ENCODE peak calls at places on chromosomes 2 and 18, in seven cellular contexts. L is body of pancreas, E is breast epithelium, R is adrenal gland, N is esophagus muscularis mucosa, C is H1, D is HepG2. B is an unnamed sample.

GRCh38 chr2:40095003-40095402 is 315.9 kb upstream of the THUMPD2 start:
- DNase-seq in R (no peak), L (no peak), C (no peak), N (no peak), E (no peak), D (no peak), B (no peak)

GRCh38 chr2:119721462-119721861 is 38.3 kb upstream of the PTPN4 start:
- DNase-seq in C (no peak), N (no peak), R (no peak), E (no peak), L (peak; percentile 10), D (peak; percentile 33), B (no peak)

GRCh38 chr2:68936889-68937288 is 15.8 kb downstream of the GKN2 start:
- DNase-seq in R (no peak), E (no peak), D (no peak), N (peak; percentile 62), C (no peak), L (no peak), B (no peak)

GRCh38 chr2:119674711-119675500 is 4.1 kb upstream of the TMEM177 start:
- DNase-seq in C (no peak), D (no peak), L (no peak), R (no peak), E (no peak), N (no peak), B (no peak)

GRCh38 chr2:219362524-219363164 is 25.1 kb downstream of the DNPEP start:
- DNase-seq in L (peak; percentile 39), E (no peak), N (no peak), R (peak; percentile 67), D (no peak), C (no peak), B (peak; percentile 43)

GRCh38 chr2:96895032-96895708 is 25.3 kb upstream of the SEMA4C start:
- DNase-seq in E (no peak), L (no peak), N (no peak), D (no peak), C (no peak), R (no peak), B (no peak)

GRCh38 chr2:1731512-1731962 is 12.8 kb downstream of the PXDN start:
- DNase-seq in C (no peak), R (no peak), D (no peak), N (no peak), L (no peak), E (no peak), B (no peak)

GRCh38 chr18:10591891-10592290 is 66.1 kb downstream of the NAPG start:
- DNase-seq in L (no peak), R (no peak), N (peak; percentile 42), D (no peak), C (no peak), E (no peak), B (no peak)

GRCh38 chr2:85868837-85869236 is 20.0 kb downstream of the ST3GAL5 start:
- DNase-seq in R (no peak), C (no peak), E (no peak), N (no peak), D (no peak), L (no peak), B (no peak)

GRCh38 chr2:131064589-131065232 is 28.5 kb downstream of the FAM168B start:
- DNase-seq in D (no peak), E (no peak), L (no peak), C (no peak), N (no peak), R (no peak), B (no peak)

GRCh38 chr2:200324362-200324761 is 17.9 kb downstream of the SPATS2L start:
- DNase-seq in R (no peak), C (no peak), E (no peak), L (no peak), N (no peak), D (no peak), B (no peak)

GRCh38 chr2:203934006-203934632 is 2.4 kb upstream of the ICOS start:
- DNase-seq in N (no peak), L (no peak), E (no peak), R (no peak), C (no peak), D (no peak), B (no peak)

GRCh38 chr2:33059452-33060156 is 112.9 kb downstream of the LTBP1 start:
- DNase-seq in D (no peak), R (no peak), L (peak; percentile 17), N (no peak), C (no peak), E (no peak), B (no peak)

GRCh38 chr18:46946656-46947282 is 29.4 kb downstream of the KATNAL2 start:
- DNase-seq in R (peak; percentile 86), E (peak; percentile 88), L (peak; percentile 89), N (peak; percentile 94), C (peak; percentile 59), D (no peak), B (peak; percentile 68)

GRCh38 chr2:169933124-169933711 is 106.0 kb downstream of the UBR3 start:
- DNase-seq in R (no peak), N (no peak), C (no peak), L (no peak), E (no peak), D (peak; percentile 46), B (no peak)

GRCh38 chr2:98509542-98510321 is 65.1 kb downstream of the INPP4A start:
- DNase-seq in D (no peak), E (no peak), C (no peak), L (no peak), R (no peak), N (peak; percentile 60), B (no peak)

GRCh38 chr2:61504949-61505348 is 33.2 kb downstream of the XPO1 start:
- DNase-seq in L (no peak), R (no peak), E (no peak), C (no peak), N (no peak), D (no peak), B (no peak)

GRCh38 chr18:34592961-34593382 is 117.1 kb upstream of the DTNA start:
- DNase-seq in C (no peak), D (no peak), E (peak; percentile 55), R (peak; percentile 61), N (no peak), L (peak; percentile 75), B (peak; percentile 33)

GRCh38 chr2:238847841-238848565 is at the start of gene TWIST2:
- DNase-seq in E (no peak), L (peak; percentile 34), C (no peak), D (no peak), N (peak; percentile 94), R (peak; percentile 46), B (peak; percentile 92)

GRCh38 chr2:88331239-88331638 is 121.3 kb downstream of the FOXI3 start:
- DNase-seq in L (no peak), N (no peak), D (no peak), E (no peak), C (no peak), R (no peak), B (no peak)

GRCh38 chr18:51074605-51075004 is 44.6 kb downstream of the SMAD4 start:
- DNase-seq in R (no peak), C (no peak), N (no peak), E (no peak), D (no peak), L (no peak), B (no peak)

GRCh38 chr2:46459694-46460093 is 19.7 kb upstream of the TMEM247 start:
- DNase-seq in E (no peak), L (no peak), N (no peak), R (no peak), C (no peak), D (no peak), B (no peak)
- TF ChIP-seq POLR2A in E (no peak), L (no peak), N (no peak), R (no peak), C (no peak), D (no peak), B (no peak)

DNA sequence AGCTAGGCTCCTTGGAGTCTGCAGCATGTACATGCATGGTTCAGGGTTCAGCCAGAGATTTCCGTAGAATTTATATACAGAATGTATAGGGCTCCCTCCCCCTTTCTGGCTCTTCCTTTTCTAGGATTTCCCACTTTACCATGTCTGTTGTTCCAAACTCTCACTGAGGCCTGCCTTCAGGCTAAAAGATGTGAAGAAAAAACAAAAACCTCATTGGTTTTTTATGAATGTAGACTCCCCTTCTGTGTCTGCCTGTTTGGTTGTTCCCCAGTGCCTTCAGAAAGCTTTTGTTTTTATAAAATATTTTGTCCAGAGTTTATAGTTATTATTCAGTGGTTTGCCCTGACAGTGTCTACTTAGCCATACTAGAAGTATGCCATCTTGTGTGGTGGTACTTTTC is 3.6 kb downstream of the NDUFV2 start:
- DNase-seq in N (no peak), D (peak; percentile 41), E (no peak), L (no peak), C (no peak), R (no peak), B (no peak)
- H3K4me3 ChIP-seq in N (peak overlapping the region; percentile 61), D (peak overlapping the region; percentile 71), E (no peak overlapping the region), L (no peak overlapping the region), C (peak overlapping the region; percentile 8), R (peak overlapping the region; percentile 85), B (no peak overlapping the region)

GRCh38 chr2:55957142-55957541 is 33.6 kb upstream of the EFEMP1 start:
- DNase-seq in N (no peak), C (no peak), L (no peak), R (no peak), E (no peak), D (no peak), B (no peak)

GRCh38 chr2:55965276-55965675 is 41.7 kb upstream of the EFEMP1 start:
- DNase-seq in E (no peak), D (no peak), N (no peak), R (no peak), C (no peak), L (no peak), B (no peak)

GRCh38 chr2:55958756-55959155 is 35.2 kb upstream of the EFEMP1 start:
- DNase-seq in D (no peak), C (no peak), L (no peak), N (no peak), E (no peak), R (no peak), B (no peak)

GRCh38 chr2:55962910-55963309 is 39.3 kb upstream of the EFEMP1 start:
- DNase-seq in R (no peak), L (no peak), E (no peak), D (no peak), N (no peak), C (no peak), B (no peak)

GRCh38 chr2:55961318-55961911 is 37.8 kb upstream of the EFEMP1 start:
- DNase-seq in D (peak; percentile 44), R (peak; percentile 23), C (no peak), N (no peak), E (no peak), L (no peak), B (peak; percentile 23)
- H3K27ac ChIP-seq in D (no peak overlapping the region), R (no peak overlapping the region), C (no peak overlapping the region), N (no peak overlapping the region), E (no peak overlapping the region), L (no peak overlapping the region), B (no peak overlapping the region)

DNA sequence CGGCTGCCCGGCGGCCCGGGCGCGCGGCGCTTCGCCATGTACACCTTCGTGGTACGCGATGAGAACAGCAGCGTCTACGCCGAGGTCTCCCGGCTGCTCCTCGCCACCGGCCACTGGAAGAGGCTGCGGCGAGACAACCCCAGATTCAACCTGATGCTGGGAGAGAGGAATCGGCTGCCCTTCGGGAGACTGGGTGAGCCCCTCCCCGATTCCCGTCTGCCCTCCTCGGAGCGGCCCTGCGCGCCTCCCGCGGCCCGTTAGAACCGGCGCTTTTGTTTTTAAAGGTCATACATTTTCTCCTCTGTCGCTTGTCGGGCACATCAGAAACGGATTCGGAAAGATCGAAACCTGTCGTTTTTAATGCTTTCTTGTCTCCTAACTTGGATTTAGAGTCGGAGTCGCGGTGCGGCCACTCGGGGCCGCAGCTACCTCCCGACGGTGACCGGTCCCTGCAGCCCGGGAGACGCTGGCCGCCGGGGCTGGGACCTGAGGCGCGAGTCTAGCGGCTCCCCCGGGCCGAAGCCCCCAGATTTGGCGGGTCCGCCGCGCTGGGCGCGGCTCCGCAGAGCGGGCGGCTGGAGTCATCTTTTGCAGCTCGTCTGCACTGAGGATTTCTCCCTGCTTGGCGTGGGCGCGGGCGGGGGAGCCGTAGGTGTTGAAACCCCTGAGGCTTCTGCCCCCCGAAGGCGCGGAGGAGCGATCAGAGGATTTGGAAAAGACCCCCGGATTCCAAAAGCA is 522 bp downstream of the TTL start:
- DNase-seq in R (peak; percentile 45), L (peak; percentile 37), E (no peak), D (peak; percentile 25), C (no peak), N (no peak), B (peak; percentile 30)
- TF ChIP-seq POLR2A in R (no peak), L (no peak), E (no peak), D (no peak), C (no peak), N (no peak), B (no peak)